ENCODE peak calls at places on chromosomes 4 and X, in four cellular contexts. One of them, this sample, is unnamed.

GRCh38 chr4:13543091-13543581 is 1.2 kb downstream of the NKX3-2 start:
- DNase-seq in A549: no peak
- DNase-seq in NCI-H1092: no peak
- DNase-seq in RCC 7860: no peak
- DNase-seq in this sample: no peak

GRCh38 chr4:69744157-69744478 is 16.3 kb downstream of the SULT1B1 start:
- DNase-seq in A549: no peak
- DNase-seq in NCI-H1092: no peak
- DNase-seq in RCC 7860: no peak
- DNase-seq in this sample: no peak

GRCh38 chr4:115866364-115866896 is 753.0 kb upstream of the NDST4 start:
- DNase-seq in A549: no peak
- DNase-seq in RCC 7860: no peak
- DNase-seq in NCI-H1092: no peak
- DNase-seq in this sample: no peak

GRCh38 chr4:8461086-8461485 is 20.5 kb downstream of the TRMT44 start:
- DNase-seq in RCC 7860: no peak
- DNase-seq in NCI-H1092: no peak
- DNase-seq in A549: no peak
- DNase-seq in this sample: no peak

GRCh38 chrX:124719060-124719459 is 372.7 kb downstream of the SH2D1A start:
- DNase-seq in A549: no peak
- DNase-seq in RCC 7860: no peak
- DNase-seq in NCI-H1092: no peak
- DNase-seq in this sample: no peak

GRCh38 chrX:38754102-38754790 is 47.0 kb upstream of the MID1IP1 start:
- DNase-seq in A549: no peak
- DNase-seq in NCI-H1092: peak; percentile 23
- DNase-seq in RCC 7860: no peak
- DNase-seq in this sample: no peak

GRCh38 chr4:56048621-56049427 is 100.1 kb downstream of the CEP135 start:
- DNase-seq in A549: peak; percentile 27
- DNase-seq in NCI-H1092: peak; percentile 55
- DNase-seq in RCC 7860: no peak
- DNase-seq in this sample: no peak

GRCh38 chr4:135204311-135204710 is 1002.7 kb upstream of the PABPC4L start:
- DNase-seq in NCI-H1092: no peak
- DNase-seq in RCC 7860: no peak
- DNase-seq in A549: no peak
- DNase-seq in this sample: no peak

GRCh38 chrX:47530054-47530453 is 31.0 kb upstream of the ARAF start:
- DNase-seq in RCC 7860: no peak
- DNase-seq in A549: no peak
- DNase-seq in NCI-H1092: no peak
- DNase-seq in this sample: no peak

GRCh38 chr4:5881340-5881739 is 11.5 kb downstream of the CRMP1 start:
- DNase-seq in NCI-H1092: no peak
- DNase-seq in A549: no peak
- DNase-seq in RCC 7860: no peak
- DNase-seq in this sample: no peak

GRCh38 chrX:77167993-77168392 is 279.2 kb upstream of the FGF16 start:
- DNase-seq in A549: no peak
- DNase-seq in RCC 7860: peak; percentile 16
- DNase-seq in NCI-H1092: no peak
- DNase-seq in this sample: no peak

GRCh38 chr4:54988655-54989054 is 136.7 kb downstream of the KDR start:
- DNase-seq in RCC 7860: no peak
- DNase-seq in A549: no peak
- DNase-seq in NCI-H1092: no peak
- DNase-seq in this sample: no peak

GRCh38 chr4:128649161-128649560 is 160.3 kb upstream of the JADE1 start:
- DNase-seq in NCI-H1092: no peak
- DNase-seq in A549: no peak
- DNase-seq in RCC 7860: no peak
- DNase-seq in this sample: no peak

GRCh38 chrX:12065251-12065650 is 73.0 kb upstream of the FRMPD4 start:
- DNase-seq in RCC 7860: no peak
- DNase-seq in NCI-H1092: no peak
- DNase-seq in A549: no peak
- DNase-seq in this sample: no peak

GRCh38 chr4:147336252-147336651 is 144.6 kb upstream of the EDNRA start:
- DNase-seq in RCC 7860: no peak
- DNase-seq in NCI-H1092: no peak
- DNase-seq in A549: no peak
- DNase-seq in this sample: no peak

GRCh38 chr4:180766903-180767302 is 1476.3 kb upstream of the TENM3 start:
- DNase-seq in NCI-H1092: no peak
- DNase-seq in A549: no peak
- DNase-seq in RCC 7860: no peak
- DNase-seq in this sample: no peak

GRCh38 chrX:4175221-4175620 is 461.8 kb upstream of the PRKX start:
- DNase-seq in NCI-H1092: no peak
- DNase-seq in A549: no peak
- DNase-seq in RCC 7860: no peak
- DNase-seq in this sample: no peak

GRCh38 chr4:56252561-56253152 is 134.6 kb downstream of the AASDH start:
- DNase-seq in NCI-H1092: no peak
- DNase-seq in RCC 7860: no peak
- DNase-seq in A549: no peak
- DNase-seq in this sample: no peak

GRCh38 chrX:19513383-19513782 is 1.9 kb downstream of the MAP3K15 start:
- DNase-seq in RCC 7860: no peak
- DNase-seq in A549: peak; percentile 8
- DNase-seq in NCI-H1092: peak; percentile 26
- DNase-seq in this sample: no peak

GRCh38 chrX:22969416-22969815 is 30.3 kb upstream of the DDX53 start:
- DNase-seq in A549: no peak
- DNase-seq in RCC 7860: no peak
- DNase-seq in NCI-H1092: no peak
- DNase-seq in this sample: no peak

GRCh38 chr4:102736636-102737549 is 23.9 kb downstream of the MANBA start:
- DNase-seq in RCC 7860: no peak
- DNase-seq in NCI-H1092: no peak
- DNase-seq in A549: no peak
- DNase-seq in this sample: no peak

GRCh38 chrX:71171110-71171801 is 26.6 kb downstream of the NLGN3 start:
- DNase-seq in RCC 7860: no peak
- DNase-seq in A549: no peak
- DNase-seq in NCI-H1092: no peak
- DNase-seq in this sample: no peak

GRCh38 chr4:821631-822030 is 4.3 kb downstream of the CPLX1 start:
- DNase-seq in A549: no peak
- DNase-seq in NCI-H1092: no peak
- DNase-seq in RCC 7860: no peak
- DNase-seq in this sample: no peak

GRCh38 chr4:9971711-9972110 is 49.6 kb downstream of the SLC2A9 start:
- DNase-seq in NCI-H1092: no peak
- DNase-seq in A549: no peak
- DNase-seq in RCC 7860: no peak
- DNase-seq in this sample: no peak

GRCh38 chr4:46946914-46947313 is 37.9 kb upstream of the COX7B2 start:
- DNase-seq in A549: no peak
- DNase-seq in NCI-H1092: no peak
- DNase-seq in RCC 7860: no peak
- DNase-seq in this sample: no peak

GRCh38 chr4:1243451-1244080 is 5.4 kb downstream of the CTBP1 start:
- DNase-seq in NCI-H1092: no peak
- DNase-seq in RCC 7860: no peak
- DNase-seq in A549: no peak
- DNase-seq in this sample: no peak

GRCh38 chr4:153062652-153063168 is 126.6 kb downstream of the FHDC1 start:
- DNase-seq in A549: no peak
- DNase-seq in NCI-H1092: no peak
- DNase-seq in RCC 7860: no peak
- DNase-seq in this sample: no peak

GRCh38 chr4:8854866-8855265 is 16.8 kb downstream of the HMX1 start:
- DNase-seq in A549: no peak
- DNase-seq in NCI-H1092: no peak
- DNase-seq in RCC 7860: no peak
- DNase-seq in this sample: no peak

GRCh38 chrX:56994375-56995270 is 718 bp downstream of the SPIN3 start:
- DNase-seq in RCC 7860: no peak
- DNase-seq in NCI-H1092: no peak
- DNase-seq in A549: no peak
- DNase-seq in this sample: no peak

This sample was measured in kidney epithelial cell.